ENCODE peak calls at places on chromosomes 5 and 9, in seven cellular contexts. S, C, Q, Z, V, F and G are unnamed samples.

GRCh38 chr9:134704499-134704898 is 62.9 kb downstream of the COL5A1 start:
- DNase-seq in S (no peak), C (no peak), Q (no peak), Z (no peak), V (no peak), F (no peak), G (no peak)

GRCh38 chr9:95316794-95317118 is 753 bp downstream of the FANCC start:
- DNase-seq in S (peak; percentile 63), C (peak; percentile 75), Q (peak; percentile 78), Z (no peak), V (peak; percentile 50), F (peak; percentile 49), G (peak; percentile 56)

GRCh38 chr5:143646961-143647360 is 165.0 kb upstream of the HMHB1 start:
- DNase-seq in S (no peak), C (no peak), Q (no peak), Z (no peak), V (no peak), F (no peak), G (no peak)

GRCh38 chr9:127589955-127590370 is 22.1 kb upstream of the STXBP1 start:
- DNase-seq in S (peak; percentile 52), C (peak; percentile 67), Q (peak; percentile 70), Z (peak; percentile 27), V (peak; percentile 75), F (no peak), G (peak; percentile 78)

GRCh38 chr5:157328277-157328912 is 62.5 kb downstream of the CYFIP2 start:
- DNase-seq in S (peak; percentile 35), C (peak; percentile 43), Q (peak; percentile 73), Z (peak; percentile 45), V (peak; percentile 61), F (peak; percentile 59), G (peak; percentile 86)

GRCh38 chr5:102865510-102866314 is 110.6 kb downstream of the PAM start:
- DNase-seq in S (peak; percentile 75), C (peak; percentile 51), Q (no peak), Z (peak; percentile 34), V (peak; percentile 78), F (peak; percentile 17), G (peak; percentile 82)

GRCh38 chr9:125749951-125750655 is 2.9 kb downstream of the PBX3 start:
- DNase-seq in S (no peak), C (no peak), Q (peak; percentile 62), Z (no peak), V (no peak), F (no peak), G (no peak)

GRCh38 chr5:118042076-118042475 is 946.3 kb downstream of the DTWD2 start:
- DNase-seq in S (no peak), C (no peak), Q (no peak), Z (no peak), V (no peak), F (no peak), G (no peak)

GRCh38 chr5:124738751-124739559 is 7.5 kb downstream of the ZNF608 start:
- DNase-seq in S (no peak), C (no peak), Q (no peak), Z (no peak), V (no peak), F (no peak), G (no peak)

GRCh38 chr5:111779260-111780254 is 22.6 kb upstream of the NREP start:
- DNase-seq in S (no peak), C (no peak), Q (no peak), Z (no peak), V (peak; percentile 20), F (no peak), G (no peak)

GRCh38 chr9:10785255-10785654 is 172.5 kb upstream of the PTPRD start:
- DNase-seq in S (no peak), C (no peak), Q (no peak), Z (no peak), V (no peak), F (no peak), G (no peak)

GRCh38 chr5:64165500-64166200 is at the start of gene RNF180:
- DNase-seq in S (peak; percentile 48), C (peak; percentile 46), Q (no peak), Z (peak; percentile 22), V (peak; percentile 59), F (peak; percentile 12), G (peak; percentile 60)

GRCh38 chr9:69078069-69078468 is 42.5 kb downstream of the FXN start:
- DNase-seq in S (no peak), C (no peak), Q (no peak), Z (no peak), V (no peak), F (no peak), G (no peak)

GRCh38 chr9:86854898-86855523 is 92.3 kb downstream of the GAS1 start:
- DNase-seq in S (no peak), C (peak; percentile 39), Q (peak; percentile 58), Z (no peak), V (no peak), F (no peak), G (no peak)